ENCODE peak calls at places on chromosomes 1 and 21, in eight cellular contexts. T is choroid plexus epithelial cell; Q is T-helper 2 cell; S is type B pancreatic cell; E is stimulated activated CD8-positive, alpha-beta memory T cell treated with anti-CD3 and anti-CD28 coated beads, Interleukin-4, amount 100 ng/mL, for 24 hours; Y is right cardiac atrium; C is prostate gland; Z is NCI-H510A. G is an unnamed sample.

GRCh38 chr1:45097079-45097478 is 85.0 kb downstream of the UROD start:
- DNase-seq in C (no peak), T (no peak), S (no peak), Q (no peak), Z (no peak), Y (no peak), E (no peak), G (no peak)

GRCh38 chr1:201051399-201051798 is 27.9 kb upstream of the KIF21B start:
- DNase-seq in S (no peak), C (no peak), T (no peak), Y (no peak), Q (no peak), Z (no peak), E (no peak), G (no peak)

GRCh38 chr1:177615251-177615650 is 354.6 kb downstream of the SEC16B start:
- DNase-seq in S (no peak), Y (no peak), E (no peak), Z (peak), Q (no peak), C (no peak), T (peak), G (no peak)

GRCh38 chr1:18934205-18935000 is 22.1 kb downstream of the IFFO2 start:
- DNase-seq in Q (no peak), E (no peak), T (no peak), Z (no peak), S (no peak), Y (peak), C (no peak), G (no peak)

GRCh38 chr1:238606896-238607295 is 716.2 kb upstream of the ZP4 start:
- DNase-seq in C (no peak), T (peak), S (no peak), E (no peak), Q (peak), Z (no peak), Y (no peak), G (no peak)

GRCh38 chr1:24828183-24828886 is 83.1 kb downstream of the CLIC4 start:
- DNase-seq in Q (no peak), T (peak), S (no peak), C (no peak), Z (no peak), E (no peak), Y (no peak), G (no peak)

GRCh38 chr21:38680401-38680800 is 125.3 kb upstream of the ETS2 start:
- DNase-seq in Q (no peak), Z (no peak), Y (no peak), S (no peak), C (no peak), E (no peak), T (no peak), G (no peak)

GRCh38 chr1:73770109-73770905 is 427.7 kb downstream of the LRRIQ3 start:
- DNase-seq in T (no peak), C (no peak), S (no peak), Z (no peak), Y (peak), Q (no peak), E (no peak), G (no peak)

GRCh38 chr21:42476493-42477342 is 19.3 kb downstream of the RSPH1 start:
- DNase-seq in Y (no peak), C (no peak), Q (no peak), S (peak), T (no peak), E (no peak), Z (no peak), G (no peak)

GRCh38 chr1:150548632-150549495 is at the start of gene ADAMTSL4:
- DNase-seq in Q (peak), T (peak), Y (peak), Z (peak), C (no peak), E (no peak), S (no peak), G (no peak)

GRCh38 chr1:22275626-22276395 is 132.9 kb upstream of the WNT4 start:
- DNase-seq in T (peak), C (peak), S (no peak), Y (peak), Z (peak), E (peak), Q (peak), G (peak)

GRCh38 chr1:1910033-1910465 is 5.0 kb upstream of the CALML6 start:
- DNase-seq in Y (no peak), Q (no peak), Z (no peak), E (no peak), T (no peak), C (no peak), S (no peak), G (no peak)

GRCh38 chr1:192951961-192952460 is 107.1 kb downstream of the UCHL5 start:
- DNase-seq in Z (no peak), E (no peak), Q (no peak), Y (no peak), C (no peak), T (peak), S (no peak), G (no peak)

GRCh38 chr1:147853391-147853790 is 49.2 kb upstream of the GJA8 start:
- DNase-seq in S (no peak), Q (no peak), C (no peak), T (peak), Y (no peak), E (no peak), Z (no peak), G (no peak)

GRCh38 chr1:169894424-169895145 is 889 bp upstream of the SCYL3 start:
- DNase-seq in C (no peak), E (no peak), S (no peak), Q (peak), Z (no peak), Y (no peak), T (no peak), G (no peak)

G was measured in CD4-positive, alpha-beta memory T cell.